ENCODE peak calls at places on chromosomes 2 and 18, in eight cellular contexts. Y, S, G, W, J, B, T and R are unnamed samples. For H3K4me1, the result is how much of the 10 kb centered on the place peaks cover.

GRCh38 chr2:173355132-173355865 is 627 bp downstream of the CDCA7 start:
- DNase-seq in T (peak), G (peak), J (peak), Y (peak), S (peak), W (no peak), B (no peak), R (peak)

GRCh38 chr2:6081542-6081872 is 389.3 kb downstream of the SOX11 start:
- DNase-seq in B (no peak), Y (no peak), W (no peak), J (no peak), S (no peak), T (no peak), G (no peak), R (no peak)

GRCh38 chr18:44897445-44898215 is 216.9 kb downstream of the SETBP1 start:
- DNase-seq in Y (no peak), B (no peak), J (no peak), W (no peak), S (no peak), T (no peak), G (no peak), R (no peak)

GRCh38 chr2:33153008-33153407 is 206.3 kb downstream of the LTBP1 start:
- DNase-seq in W (no peak), S (no peak), J (no peak), Y (no peak), G (no peak), T (no peak), B (no peak), R (no peak)

GRCh38 chr2:231190531-231191197 is 7.8 kb upstream of the ARMC9 start:
- DNase-seq in W (no peak), J (peak), G (peak), T (no peak), B (peak), Y (no peak), S (no peak), R (peak)

GRCh38 chr2:73111300-73112025 is 1.3 kb downstream of the RAB11FIP5 start:
- DNase-seq in S (peak), T (no peak), B (no peak), Y (peak), J (peak), G (peak), W (no peak), R (no peak)

GRCh38 chr2:239372835-239373234 is 28.0 kb downstream of the HDAC4 start:
- DNase-seq in T (peak), S (no peak), J (no peak), W (no peak), B (peak), Y (no peak), G (no peak), R (peak)

GRCh38 chr2:153222231-153223165 is 256.1 kb downstream of the RPRM start:
- DNase-seq in J (no peak), W (no peak), S (no peak), Y (no peak), T (no peak), G (no peak), B (no peak), R (no peak)

GRCh38 chr2:191824403-191824802 is 22.5 kb downstream of the CAVIN2 start:
- DNase-seq in B (no peak), S (no peak), G (no peak), J (no peak), Y (no peak), T (no peak), W (no peak), R (no peak)

GRCh38 chr2:72744049-72744448 is 81.8 kb downstream of the EXOC6B start:
- DNase-seq in G (no peak), Y (peak), S (no peak), T (no peak), W (no peak), B (no peak), J (no peak), R (no peak)

GRCh38 chr2:201522965-201523364 is 71.4 kb downstream of the STRADB start:
- DNase-seq in W (no peak), Y (no peak), B (no peak), G (no peak), J (no peak), T (no peak), S (no peak), R (no peak)

GRCh38 chr2:159044804-159045286 is 76.4 kb downstream of the TANC1 start:
- DNase-seq in T (no peak), B (no peak), Y (no peak), G (peak), S (no peak), W (peak), J (peak), R (no peak)

GRCh38 chr2:30178618-30179404 is 32.0 kb downstream of the YPEL5 start:
- DNase-seq in B (peak), J (peak), Y (peak), S (peak), W (peak), T (no peak), G (peak), R (peak)

GRCh38 chr2:9768388-9768787 is 74.9 kb upstream of the TAF1B start:
- DNase-seq in W (peak), T (no peak), S (peak), G (peak), B (no peak), J (no peak), Y (no peak), R (no peak)

GRCh38 chr2:190277234-190278112 is 42.2 kb downstream of the HIBCH start:
- DNase-seq in W (no peak), G (peak), S (peak), B (no peak), Y (peak), J (no peak), T (no peak), R (no peak)

GRCh38 chr2:142930835-142931398 is 53.5 kb downstream of the KYNU start:
- DNase-seq in S (peak), T (no peak), B (no peak), G (no peak), J (no peak), Y (no peak), W (no peak), R (no peak)

GRCh38 chr2:201182650-201183372 is at the start of gene CASP10:
- DNase-seq in W (no peak), Y (peak), S (peak), G (peak), B (no peak), J (peak), T (no peak), R (no peak)

GRCh38 chr2:217325251-217325650 is 465.4 kb upstream of the TNP1 start:
- DNase-seq in W (no peak), T (no peak), J (no peak), G (no peak), S (no peak), B (no peak), Y (no peak), R (no peak)

GRCh38 chr2:61114147-61114546 is 47.8 kb upstream of the C2orf74 start:
- DNase-seq in S (no peak), T (no peak), G (no peak), J (no peak), B (no peak), W (no peak), Y (no peak), R (no peak)

GRCh38 chr18:56563568-56563967 is 74.8 kb downstream of the TXNL1 start:
- DNase-seq in W (no peak), G (no peak), S (peak), B (no peak), Y (peak), T (no peak), J (no peak), R (no peak)

GRCh38 chr2:219230201-219230540 is 565 bp downstream of the ANKZF1 start:
- DNase-seq in Y (no peak), W (no peak), B (peak), S (peak), T (no peak), G (peak), J (peak), R (no peak)

GRCh38 chr2:104853926-104854506 is at the start of gene POU3F3:
- DNase-seq in S (no peak), W (no peak), G (peak), Y (peak), J (peak), T (peak), B (peak), R (peak)

GRCh38 chr2:224892574-224893204 is 149.6 kb downstream of the DOCK10 start:
- DNase-seq in G (no peak), J (peak), B (no peak), S (no peak), W (no peak), Y (no peak), T (no peak), R (no peak)

GRCh38 chr2:195471163-195471562 is 185.9 kb upstream of the SLC39A10 start:
- DNase-seq in G (no peak), B (no peak), Y (no peak), W (no peak), J (no peak), S (no peak), T (no peak), R (no peak)

GRCh38 chr2:37713258-37713700 is 41.8 kb upstream of the CDC42EP3 start:
- DNase-seq in T (no peak), Y (no peak), J (no peak), S (no peak), W (no peak), G (no peak), B (no peak), R (no peak)

GRCh38 chr2:52253605-52254004 is 1221.7 kb upstream of the NRXN1 start:
- DNase-seq in S (no peak), B (no peak), T (no peak), J (no peak), Y (no peak), W (no peak), G (no peak), R (no peak)

GRCh38 chr2:43399515-43400245 is 173.3 kb upstream of the ZFP36L2 start:
- DNase-seq in J (no peak), B (peak), T (no peak), W (no peak), S (no peak), Y (no peak), G (no peak), R (no peak)

GRCh38 chr2:37570773-37571570 is 100.5 kb downstream of the CDC42EP3 start:
- DNase-seq in W (no peak), G (no peak), J (no peak), T (peak), Y (peak), S (no peak), B (no peak), R (no peak)

GRCh38 chr2:149363953-149364352 is 33.6 kb downstream of the LYPD6 start:
- DNase-seq in T (no peak), J (no peak), G (no peak), Y (no peak), W (no peak), S (no peak), B (no peak), R (no peak)

GRCh38 chr2:66239655-66240054 is 195.3 kb upstream of the MEIS1 start:
- DNase-seq in Y (no peak), W (no peak), T (no peak), B (peak), J (no peak), S (no peak), G (no peak), R (no peak)

GRCh38 chr2:108833219-108833618 is 46.6 kb downstream of the CCDC138 start:
- DNase-seq in Y (no peak), B (no peak), J (no peak), G (no peak), T (no peak), S (no peak), W (no peak), R (no peak)

GRCh38 chr18:32301976-32302743 is 112.3 kb downstream of the MEP1B start:
- DNase-seq in T (no peak), B (no peak), J (no peak), Y (peak), S (no peak), W (no peak), G (no peak), R (no peak)

GRCh38 chr2:54088191-54088634 is 27.2 kb upstream of the ACYP2 start:
- DNase-seq in G (no peak), Y (no peak), B (no peak), S (peak), W (no peak), J (no peak), T (no peak), R (no peak)

GRCh38 chr2:78780321-78780720 is 245.2 kb upstream of the REG3G start:
- DNase-seq in W (no peak), J (no peak), Y (no peak), S (no peak), G (no peak), T (no peak), B (no peak), R (no peak)

GRCh38 chr2:233434666-233435375 is 80.5 kb downstream of the DGKD start:
- DNase-seq in J (peak), B (peak), W (no peak), T (peak), Y (no peak), G (no peak), S (no peak), R (no peak)
- TF ChIP-seq EP300 in J (no peak), B (no peak), W (no peak), T (no peak), Y (no peak), G (no peak), S (no peak), R (no peak)

GRCh38 chr2:16581241-16581640 is 84.4 kb downstream of the CYRIA start:
- DNase-seq in B (no peak), J (no peak), G (no peak), Y (no peak), T (no peak), S (no peak), W (no peak), R (no peak)
- H3K4me1 ChIP-seq in B (under half), J (under half), G (under half), Y (under half), T (under half), S (under half), W (under half), R (under half)

DNA sequence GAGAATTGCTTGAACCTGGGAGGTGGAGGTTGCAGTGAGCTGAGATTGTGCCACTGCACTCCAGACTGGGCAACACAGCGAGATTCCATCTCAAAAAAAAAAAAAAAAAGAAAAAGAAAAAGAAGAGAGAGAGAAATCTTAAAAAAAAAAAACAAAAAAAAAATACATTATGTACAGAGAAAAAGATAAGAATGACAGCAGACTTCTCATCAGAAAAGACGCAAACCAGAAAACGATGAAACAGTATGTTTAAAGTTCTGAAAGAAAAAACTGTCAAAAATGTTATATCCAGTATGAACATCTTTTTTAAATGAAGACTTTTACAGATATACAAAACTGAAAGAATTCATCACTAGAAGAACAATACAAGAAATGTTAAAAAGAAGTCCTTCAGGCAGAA is 60.4 kb downstream of the LNPK start:
- DNase-seq in B (no peak), T (no peak), J (no peak), W (no peak), S (no peak), Y (no peak), G (no peak), R (no peak)
- H3K27ac ChIP-seq in B (no peak), T (no peak), J (no peak), W (no peak), S (no peak), Y (no peak), G (no peak), R (no peak)

DNA sequence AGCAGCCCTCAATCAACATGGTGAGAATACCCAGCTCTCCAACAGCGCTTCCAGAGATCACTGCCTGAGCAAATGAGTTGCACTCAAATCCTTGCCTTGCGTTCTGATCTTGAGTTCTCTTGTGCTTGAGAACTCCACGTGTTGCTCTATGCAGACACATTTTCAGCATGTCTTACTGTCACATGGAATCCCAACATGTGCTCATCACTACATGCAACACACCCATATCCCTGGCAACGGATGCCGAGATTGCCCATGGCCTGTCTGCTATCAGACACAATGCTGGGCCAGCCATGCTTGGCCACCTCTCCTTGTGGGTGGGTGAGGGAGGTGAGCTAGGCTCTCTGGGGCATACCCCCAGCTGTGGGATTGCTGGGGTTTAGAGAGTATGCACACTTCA is 91.9 kb upstream of the LDAH start:
- DNase-seq in J (no peak), B (no peak), G (no peak), W (no peak), Y (no peak), T (no peak), S (no peak), R (no peak)
- TF ChIP-seq EP300 in J (no peak), B (no peak), G (no peak), W (no peak), Y (no peak), T (no peak), S (no peak), R (no peak)

GRCh38 chr2:45177870-45178269 is 168.6 kb upstream of the SIX2 start:
- DNase-seq in G (no peak), J (no peak), S (no peak), B (no peak), T (no peak), Y (peak), W (no peak), R (no peak)
- H3K4me1 ChIP-seq in G (under half), J (under half), S (under half), B (under half), T (under half), Y (under half), W (under half), R (under half)